ENCODE peak calls at places on chromosome 9, in nine cellular contexts. I is ovary, V is endothelial cell of umbilical vein, B is IMR-90, S is tibial nerve, G is HCT116, Q is uterus, H is body of pancreas, R is HepG2. L is an unnamed sample.
A peak's percentile ranks its signal among the peaks of the same experiment; 100 is the strongest.

GRCh38 chr9:21854119-21854518 is 51.7 kb downstream of the MTAP start:
- DNase-seq in I (no peak), V (no peak), B (no peak), S (no peak), G (no peak), Q (no peak), H (no peak), R (no peak), L (no peak)

GRCh38 chr9:36928670-36929349 is 105.3 kb downstream of the PAX5 start:
- DNase-seq in I (no peak), V (peak; percentile 48), B (peak; percentile 25), S (no peak), G (no peak), Q (no peak), H (no peak), R (no peak), L (no peak)

GRCh38 chr9:75664597-75664996 is 225.9 kb upstream of the PCSK5 start:
- DNase-seq in I (no peak), V (no peak), B (no peak), S (no peak), G (no peak), Q (no peak), H (no peak), R (peak; percentile 15), L (no peak)

GRCh38 chr9:128556915-128557634 is 4.7 kb downstream of the SPTAN1 start:
- DNase-seq in I (no peak), V (peak; percentile 38), B (no peak), S (no peak), G (no peak), Q (no peak), H (no peak), R (peak; percentile 78), L (no peak)

GRCh38 chr9:124426361-124426760 is 11.1 kb upstream of the PSMB7 start:
- DNase-seq in I (no peak), V (no peak), B (no peak), S (no peak), G (no peak), Q (no peak), H (no peak), R (no peak), L (peak; percentile 35)

GRCh38 chr9:6024035-6024554 is 8.7 kb upstream of the RANBP6 start:
- DNase-seq in I (no peak), V (peak; percentile 22), B (no peak), S (no peak), G (peak; percentile 66), Q (no peak), H (peak; percentile 21), R (peak; percentile 35), L (no peak)

GRCh38 chr9:35748858-35749514 is at the start of the genes GBA2 and RGP1:
- DNase-seq in I (peak; percentile 78), V (peak; percentile 75), B (peak; percentile 43), S (peak; percentile 51), G (peak; percentile 42), Q (peak; percentile 75), H (peak; percentile 82), R (peak; percentile 77), L (peak; percentile 92)

GRCh38 chr9:70601000-70601929 is 186.8 kb upstream of the KLF9 start:
- DNase-seq in I (peak; percentile 96), V (peak; percentile 90), B (peak; percentile 100), S (peak; percentile 91), G (no peak), Q (peak; percentile 97), H (peak; percentile 82), R (peak; percentile 5), L (peak; percentile 99)

GRCh38 chr9:38685535-38685934 is 34.4 kb downstream of the FAM240B start:
- DNase-seq in I (no peak), V (no peak), B (no peak), S (no peak), G (no peak), Q (no peak), H (no peak), R (no peak), L (no peak)

GRCh38 chr9:130058154-130058553 is 4.4 kb downstream of the GPR107 start:
- DNase-seq in I (no peak), V (no peak), B (no peak), S (no peak), G (no peak), Q (no peak), H (no peak), R (no peak), L (peak; percentile 19)

GRCh38 chr9:116000748-116001329 is 152.8 kb upstream of the PAPPA start:
- DNase-seq in I (no peak), V (peak; percentile 1), B (no peak), S (no peak), G (peak; percentile 48), Q (no peak), H (peak; percentile 18), R (peak; percentile 32), L (no peak)

GRCh38 chr9:88077071-88077617 is 61.1 kb downstream of the SPATA31C2 start:
- DNase-seq in I (no peak), V (no peak), B (no peak), S (no peak), G (no peak), Q (no peak), H (no peak), R (no peak), L (no peak)

GRCh38 chr9:21638104-21638503 is 156.0 kb upstream of the IFNE start:
- DNase-seq in I (no peak), V (no peak), B (no peak), S (no peak), G (no peak), Q (no peak), H (no peak), R (no peak), L (no peak)

GRCh38 chr9:123455187-123455586 is 99.2 kb downstream of the CRB2 start:
- DNase-seq in I (no peak), V (no peak), B (no peak), S (no peak), G (no peak), Q (no peak), H (no peak), R (no peak), L (peak; percentile 7)

GRCh38 chr9:134366223-134367031 is 40.2 kb downstream of the RXRA start:
- DNase-seq in I (peak; percentile 91), V (peak; percentile 77), B (peak; percentile 83), S (peak; percentile 94), G (no peak), Q (peak; percentile 93), H (peak; percentile 87), R (no peak), L (peak; percentile 98)

GRCh38 chr9:112341741-112342140 is 8.3 kb upstream of the PTBP3 start:
- DNase-seq in I (no peak), V (no peak), B (peak; percentile 37), S (no peak), G (no peak), Q (no peak), H (no peak), R (peak; percentile 52), L (no peak)

DNA sequence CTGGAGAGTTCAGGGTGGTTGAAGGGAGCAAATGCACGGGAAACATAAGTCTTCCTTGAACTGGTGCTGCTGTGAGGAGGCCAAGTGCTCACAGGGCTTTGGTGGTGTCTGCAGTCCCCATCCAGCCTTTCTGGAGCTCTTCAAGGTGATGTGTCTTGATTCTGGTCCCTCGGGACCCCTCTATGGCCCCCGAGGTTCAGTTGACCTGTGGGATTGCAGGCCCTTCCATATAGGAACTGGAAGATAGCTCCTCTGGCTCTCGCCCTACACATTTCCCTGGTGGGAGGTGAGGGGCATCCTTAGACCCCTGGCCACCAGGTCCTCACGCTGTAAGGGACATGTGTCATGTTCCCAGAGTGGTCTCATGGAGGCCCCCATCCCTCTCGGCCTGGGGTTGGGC is 191.8 kb downstream of the GADD45G start:
- DNase-seq in I (no peak), V (no peak), B (no peak), S (no peak), G (no peak), Q (no peak), H (no peak), R (no peak), L (no peak)
- TF ChIP-seq POLR2A in I (no peak), V (no peak), B (no peak), S (no peak), G (no peak), Q (no peak), H (no peak), R (no peak), L (no peak)

DNA sequence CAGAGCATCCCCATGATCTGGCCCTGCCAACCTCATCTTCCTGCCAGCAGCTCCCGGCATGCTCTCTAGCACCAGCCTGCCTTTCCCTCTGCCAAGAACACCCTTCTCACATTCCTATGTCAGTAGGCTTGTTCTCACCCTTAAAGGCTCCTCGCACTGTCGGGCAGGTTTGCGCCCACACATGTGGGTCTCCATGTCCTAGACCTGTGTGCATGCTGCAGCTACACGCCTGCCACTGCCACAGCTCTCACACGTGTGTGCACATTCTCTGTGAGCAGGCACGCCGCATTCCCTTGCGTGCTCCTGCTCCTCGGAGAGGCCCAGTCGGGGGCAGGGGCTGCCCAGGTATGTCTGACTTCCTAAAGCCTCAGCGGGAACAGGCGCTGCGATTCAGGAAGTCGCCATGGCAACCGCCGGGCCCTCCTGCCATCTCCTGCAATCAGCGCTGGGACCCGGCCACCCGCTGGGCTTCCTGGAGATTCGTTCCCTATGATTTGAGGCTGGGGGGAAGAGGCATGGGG is 28.1 kb downstream of the NDUFA8 start:
- DNase-seq in I (no peak), V (no peak), B (no peak), S (no peak), G (no peak), Q (no peak), H (no peak), R (no peak), L (peak; percentile 66)
- H3K27me3 ChIP-seq in I (no peaks in the 10 kb centered on the region), V (no peaks in the 10 kb centered on the region), B (peaks cover 4% of the 10 kb centered on the region), S (peaks cover 17% of the 10 kb centered on the region), G (no peaks in the 10 kb centered on the region), Q (no peaks in the 10 kb centered on the region), H (peaks cover 2% of the 10 kb centered on the region), R (peaks cover 15% of the 10 kb centered on the region), L (no peaks in the 10 kb centered on the region)

GRCh38 chr9:73148447-73148937 is 3.2 kb upstream of the ANXA1 start:
- DNase-seq in I (no peak), V (peak; percentile 33), B (peak; percentile 58), S (no peak), G (no peak), Q (no peak), H (no peak), R (no peak), L (no peak)

GRCh38 chr9:73146113-73146815 is 5.4 kb upstream of the ANXA1 start:
- DNase-seq in I (no peak), V (no peak), B (no peak), S (no peak), G (no peak), Q (no peak), H (no peak), R (no peak), L (no peak)

GRCh38 chr9:73152445-73152844 is 780 bp downstream of the ANXA1 start:
- DNase-seq in I (no peak), V (peak; percentile 56), B (peak; percentile 65), S (no peak), G (no peak), Q (no peak), H (no peak), R (no peak), L (no peak)

GRCh38 chr9:73151653-73152382 is at the start of gene ANXA1:
- DNase-seq in I (no peak), V (peak; percentile 77), B (peak; percentile 83), S (peak; percentile 55), G (peak; percentile 89), Q (no peak), H (no peak), R (no peak), L (no peak)

GRCh38 chr9:73149371-73150067 is 2.1 kb upstream of the ANXA1 start:
- DNase-seq in I (no peak), V (peak; percentile 88), B (peak; percentile 92), S (no peak), G (peak; percentile 69), Q (no peak), H (no peak), R (no peak), L (no peak)
- H3K4me3 ChIP-seq in I (no peak overlapping the region), V (no peak overlapping the region), B (peak overlapping the region; percentile 26), S (no peak overlapping the region), G (no peak overlapping the region), Q (no peak overlapping the region), H (no peak overlapping the region), R (no peak overlapping the region), L (peak overlapping the region; percentile 27)

GRCh38 chr9:104836235-104836634 is 72.3 kb downstream of the NIPSNAP3B start:
- DNase-seq in I (no peak), V (peak; percentile 33), B (peak; percentile 15), S (no peak), G (no peak), Q (no peak), H (no peak), R (no peak), L (no peak)
- TF ChIP-seq POLR2A in I (no peak), V (no peak), B (no peak), S (no peak), G (no peak), Q (no peak), H (no peak), R (no peak), L (no peak)

L was measured in sigmoid colon.